ENCODE peak calls at places on chromosome 11, in five cellular contexts. C is body of pancreas, G is Peyer's patch, Q is mesendoderm, R is colonic mucosa. Y is an unnamed sample.

GRCh38 chr11:111039982-111040381 is 205.5 kb upstream of the POU2AF2 start:
- DNase-seq in R (no peak), G (no peak), Q (no peak), C (no peak), Y (no peak)

GRCh38 chr11:19978668-19979518 is 181.4 kb downstream of the DBX1 start:
- DNase-seq in C (peak; percentile 66), G (no peak), R (no peak), Q (peak; percentile 74), Y (no peak)

GRCh38 chr11:3609416-3610265 is 32.2 kb downstream of the ART5 start:
- DNase-seq in C (no peak), G (no peak), R (peak; percentile 43), Q (peak; percentile 68), Y (peak; percentile 83)

GRCh38 chr11:33539659-33540249 is 160.9 kb downstream of the C11orf91 start:
- DNase-seq in C (no peak), G (no peak), Q (no peak), R (no peak), Y (no peak)

GRCh38 chr11:12675951-12676711 is 1.9 kb downstream of the TEAD1 start:
- DNase-seq in C (no peak), G (peak; percentile 55), R (peak; percentile 49), Q (peak; percentile 55), Y (peak; percentile 44)

GRCh38 chr11:5291207-5291838 is 10.4 kb downstream of the OR51B4 start:
- DNase-seq in R (no peak), C (no peak), Q (peak; percentile 81), G (no peak), Y (peak; percentile 54)

GRCh38 chr11:17496406-17496805 is 19.8 kb upstream of the ABCC8 start:
- DNase-seq in C (no peak), R (no peak), G (no peak), Q (no peak), Y (no peak)

GRCh38 chr11:116513894-116514293 is 258.9 kb downstream of the BUD13 start:
- DNase-seq in C (no peak), R (peak; percentile 59), Q (peak; percentile 78), G (peak; percentile 77), Y (peak; percentile 77)

GRCh38 chr11:65542738-65543390 is 15.3 kb downstream of the LTBP3 start:
- DNase-seq in C (no peak), R (no peak), G (no peak), Q (no peak), Y (no peak)

GRCh38 chr11:94511932-94512781 is at the start of gene C11orf97:
- DNase-seq in C (peak; percentile 73), Q (peak; percentile 89), R (peak; percentile 63), G (peak; percentile 65), Y (peak; percentile 86)

GRCh38 chr11:628056-628455 is 1.1 kb upstream of the SCT start:
- DNase-seq in R (no peak), Q (no peak), C (no peak), G (peak; percentile 44), Y (no peak)

GRCh38 chr11:71284525-71285092 is 32.2 kb upstream of the SHANK2 start:
- DNase-seq in C (peak; percentile 60), R (peak; percentile 76), Q (no peak), G (no peak), Y (no peak)

GRCh38 chr11:72738199-72739141 is 13.7 kb downstream of the ARAP1 start:
- DNase-seq in Q (peak; percentile 77), R (no peak), G (no peak), C (no peak), Y (peak; percentile 59)

GRCh38 chr11:30789270-30789669 is 203.1 kb upstream of the MPPED2 start:
- DNase-seq in R (no peak), G (no peak), Q (no peak), C (no peak), Y (no peak)

GRCh38 chr11:3722100-3722499 is 50.9 kb upstream of the CHRNA10 start:
- DNase-seq in Q (no peak), G (no peak), C (no peak), R (no peak), Y (no peak)

GRCh38 chr11:73469401-73469800 is 93.2 kb downstream of the RELT start:
- DNase-seq in G (no peak), Q (no peak), C (no peak), R (no peak), Y (no peak)

GRCh38 chr11:103608566-103608965 is 427.9 kb upstream of the DDI1 start:
- DNase-seq in G (no peak), C (no peak), Q (no peak), R (no peak), Y (no peak)

GRCh38 chr11:69817265-69818236 is 1.7 kb downstream of the FGF3 start:
- DNase-seq in R (no peak), Q (peak; percentile 41), G (no peak), C (no peak), Y (peak; percentile 88)

GRCh38 chr11:18312663-18313420 is 9.1 kb downstream of the HPS5 start:
- DNase-seq in Q (no peak), G (no peak), C (no peak), R (no peak), Y (no peak)

GRCh38 chr11:71440021-71440755 is 8.0 kb downstream of the DHCR7 start:
- DNase-seq in R (no peak), G (no peak), Q (no peak), C (no peak), Y (no peak)

GRCh38 chr11:60971520-60971919 is at the start of gene CD6:
- DNase-seq in C (no peak), R (no peak), G (no peak), Q (no peak), Y (no peak)

GRCh38 chr11:70526116-70527045 is 128.1 kb downstream of the CTTN start:
- DNase-seq in G (peak; percentile 38), Q (no peak), R (no peak), C (no peak), Y (no peak)

GRCh38 chr11:45067966-45068365 is 78.5 kb upstream of the PRDM11 start:
- DNase-seq in Q (no peak), R (no peak), G (no peak), C (no peak), Y (no peak)

GRCh38 chr11:47179655-47179991 is 2.9 kb upstream of the ARFGAP2 start:
- DNase-seq in G (no peak), Q (peak; percentile 88), C (peak; percentile 50), R (no peak), Y (peak; percentile 89)

GRCh38 chr11:17864478-17864941 is 129.9 kb downstream of the KCNC1 start:
- DNase-seq in C (peak; percentile 40), G (no peak), R (peak; percentile 26), Q (peak; percentile 54), Y (no peak)

GRCh38 chr11:96704847-96705246 is 315.0 kb downstream of the JRKL start:
- DNase-seq in G (no peak), C (no peak), R (no peak), Q (peak; percentile 66), Y (no peak)

GRCh38 chr11:79228417-79228755 is 212.4 kb downstream of the TENM4 start:
- DNase-seq in Q (no peak), R (no peak), G (no peak), C (no peak), Y (no peak)

GRCh38 chr11:114057147-114057546 is 2.4 kb upstream of the ZBTB16 start:
- DNase-seq in G (no peak), Q (no peak), C (peak; percentile 58), R (no peak), Y (no peak)

GRCh38 chr11:65900125-65900898 is at the start of gene FOSL1:
- DNase-seq in R (peak; percentile 96), G (peak; percentile 97), C (peak; percentile 89), Q (peak; percentile 94), Y (peak; percentile 99)

GRCh38 chr11:1752907-1753425 is 2.6 kb upstream of the IFITM10 start:
- DNase-seq in Q (no peak), C (no peak), G (no peak), R (no peak), Y (peak; percentile 41)

GRCh38 chr11:110837535-110838127 is 125.4 kb upstream of the ARHGAP20 start:
- DNase-seq in Q (no peak), G (no peak), R (no peak), C (no peak), Y (no peak)

GRCh38 chr11:118287006-118287405 is 17.5 kb upstream of the CD3E start:
- DNase-seq in C (no peak), Q (no peak), R (no peak), G (no peak), Y (no peak)

GRCh38 chr11:118291453-118291852 is 13.1 kb upstream of the CD3E start:
- DNase-seq in C (no peak), G (no peak), Q (no peak), R (no peak), Y (no peak)

GRCh38 chr11:118294053-118294452 is 10.5 kb upstream of the CD3E start:
- DNase-seq in Q (no peak), C (no peak), R (no peak), G (no peak), Y (no peak)

GRCh38 chr11:118289411-118289810 is 15.1 kb upstream of the CD3E start:
- DNase-seq in Q (no peak), C (no peak), R (no peak), G (no peak), Y (no peak)

GRCh38 chr11:118290923-118291322 is 13.6 kb upstream of the CD3E start:
- DNase-seq in Q (peak; percentile 59), G (no peak), C (peak; percentile 56), R (peak; percentile 75), Y (peak; percentile 32)
- H3K4me3 ChIP-seq in Q (no peak overlapping the region), G (no peak overlapping the region), C (no peak overlapping the region), R (no peak overlapping the region), Y (no peak overlapping the region)

GRCh38 chr11:64526356-64526755 is 64.7 kb upstream of the SLC22A12 start:
- DNase-seq in C (no peak), G (no peak), Q (no peak), R (no peak), Y (no peak)

GRCh38 chr11:64531906-64532312 is 59.1 kb upstream of the SLC22A12 start:
- DNase-seq in R (no peak), Q (peak; percentile 20), G (no peak), C (no peak), Y (peak; percentile 47)

GRCh38 chr11:64526795-64527194 is 64.2 kb upstream of the SLC22A12 start:
- DNase-seq in G (no peak), Q (no peak), C (no peak), R (no peak), Y (no peak)

GRCh38 chr11:64531422-64531821 is 59.6 kb upstream of the SLC22A12 start:
- DNase-seq in C (no peak), G (no peak), R (no peak), Q (no peak), Y (no peak)

GRCh38 chr11:64529559-64530520 is 61.2 kb upstream of the SLC22A12 start:
- DNase-seq in G (no peak), C (no peak), Q (no peak), R (no peak), Y (no peak)
- H3K27me3 ChIP-seq in G (no peaks in the 10 kb centered on the region), C (no peaks in the 10 kb centered on the region), Q (no peaks in the 10 kb centered on the region), R (no peaks in the 10 kb centered on the region), Y (no peaks in the 10 kb centered on the region)

DNA sequence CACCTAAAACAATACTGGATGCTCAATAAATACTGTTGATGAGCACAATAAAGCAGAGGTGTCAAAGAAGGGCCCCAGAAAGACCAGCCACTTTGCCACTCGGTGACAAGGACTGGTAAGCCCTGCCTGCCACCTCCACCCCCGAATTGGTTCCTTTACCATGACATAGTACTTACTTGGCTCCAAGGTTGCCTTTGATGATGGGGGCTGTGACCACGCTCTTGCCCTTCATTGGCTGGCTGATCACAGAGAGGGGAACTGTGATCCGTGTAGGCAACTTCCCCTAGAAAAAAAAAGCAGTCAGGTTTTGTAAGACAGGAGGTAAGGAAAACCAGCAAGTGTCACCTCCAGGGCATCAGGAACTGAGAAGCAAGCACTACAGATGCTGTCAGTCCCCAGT is 29.7 kb downstream of the NFRKB start:
- DNase-seq in C (no peak), G (no peak), R (no peak), Q (no peak), Y (no peak)
- H3K36me3 ChIP-seq in C (peaks cover 17% of the 10 kb centered on the region), G (peaks cover 67% of the 10 kb centered on the region), R (peaks cover 3% of the 10 kb centered on the region), Q (peaks cover 22% of the 10 kb centered on the region), Y (peaks cover 30% of the 10 kb centered on the region)

GRCh38 chr11:129750343-129751292 is 65.0 kb upstream of the TMEM45B start:
- DNase-seq in Q (peak; percentile 76), G (peak; percentile 89), R (peak; percentile 74), C (peak; percentile 78), Y (peak; percentile 88)
- H3K4me3 ChIP-seq in Q (no peak overlapping the region), G (peak overlapping the region; percentile 14), R (peak overlapping the region; percentile 23), C (no peak overlapping the region), Y (peak overlapping the region; percentile 12)